ENCODE peak calls at places on chromosomes 16 and 17, in ten cellular contexts. A, G, I, D, S, J, B, P, T and O are unnamed samples.

GRCh38 chr17:40515491-40516041 is 14.1 kb upstream of the TNS4 start:
- DNase-seq in A (no peak), G (no peak), I (no peak), D (no peak), S (no peak), J (no peak), B (no peak), P (no peak), T (no peak), O (no peak)

GRCh38 chr16:77790964-77791363 is 2.6 kb downstream of the VAT1L start:
- DNase-seq in A (no peak), G (no peak), I (no peak), D (no peak), S (no peak), J (no peak), B (no peak), P (peak), T (no peak), O (no peak)

GRCh38 chr16:19348578-19349315 is 63.2 kb downstream of the CLEC19A start:
- DNase-seq in A (no peak), G (peak), I (no peak), D (peak), S (no peak), J (peak), B (no peak), P (peak), T (no peak), O (peak)

GRCh38 chr17:49992191-49992932 is 2.7 kb downstream of the DLX3 start:
- DNase-seq in A (no peak), G (no peak), I (no peak), D (no peak), S (no peak), J (no peak), B (no peak), P (no peak), T (no peak), O (no peak)

GRCh38 chr17:75087558-75088453 is at the start of gene SLC16A5:
- DNase-seq in A (no peak), G (peak), I (no peak), D (peak), S (no peak), J (peak), B (peak), P (peak), T (no peak), O (no peak)

GRCh38 chr16:81614654-81615359 is 164.3 kb upstream of the PLCG2 start:
- DNase-seq in A (no peak), G (no peak), I (no peak), D (no peak), S (no peak), J (no peak), B (no peak), P (no peak), T (no peak), O (no peak)

GRCh38 chr16:48117217-48118105 is 38.3 kb downstream of the ABCC12 start:
- DNase-seq in A (no peak), G (peak), I (no peak), D (peak), S (no peak), J (peak), B (peak), P (peak), T (no peak), O (peak)

GRCh38 chr16:19375561-19376158 is 42.0 kb upstream of the TMC5 start:
- DNase-seq in A (no peak), G (peak), I (peak), D (peak), S (peak), J (peak), B (peak), P (peak), T (no peak), O (peak)

GRCh38 chr16:88416686-88417085 is 33.9 kb downstream of the ZNF469 start:
- DNase-seq in A (no peak), G (no peak), I (no peak), D (no peak), S (no peak), J (no peak), B (no peak), P (no peak), T (no peak), O (no peak)

GRCh38 chr17:81998222-81998621 is 20.8 kb downstream of the ASPSCR1 start:
- DNase-seq in A (no peak), G (no peak), I (no peak), D (no peak), S (no peak), J (no peak), B (no peak), P (no peak), T (no peak), O (no peak)